ENCODE peak calls at places on chromosomes 13 and 19, in eight cellular contexts. I, C, M, Q, D, B, V and G are unnamed samples. For H3K4me1, H3K36me3 and H3K9me3, the result is how much of the 10 kb centered on the place peaks cover.

GRCh38 chr19:33279430-33280350 is 22.6 kb downstream of the CEBPA start:
- DNase-seq in I (no peak), C (peak), M (no peak), Q (no peak), D (no peak), B (no peak), V (no peak), G (no peak)

GRCh38 chr13:97067342-97067895 is 73.1 kb upstream of the OXGR1 start:
- DNase-seq in I (no peak), C (no peak), M (no peak), Q (no peak), D (no peak), B (no peak), V (no peak), G (no peak)

GRCh38 chr19:28839455-28839854 is 373.5 kb downstream of the UQCRFS1 start:
- DNase-seq in I (no peak), C (no peak), M (no peak), Q (no peak), D (no peak), B (no peak), V (no peak), G (no peak)

GRCh38 chr19:19591133-19591825 is 27.2 kb downstream of the PBX4 start:
- DNase-seq in I (no peak), C (peak), M (no peak), Q (no peak), D (no peak), B (peak), V (no peak), G (no peak)

GRCh38 chr19:2420490-2420889 is 6.9 kb downstream of the TIMM13 start:
- DNase-seq in I (no peak), C (no peak), M (no peak), Q (no peak), D (no peak), B (no peak), V (no peak), G (no peak)

GRCh38 chr19:52585101-52585500 is 15.0 kb downstream of the ZNF701 start:
- DNase-seq in I (no peak), C (no peak), M (no peak), Q (peak), D (no peak), B (no peak), V (no peak), G (no peak)

GRCh38 chr19:13007292-13008045 is 12.2 kb downstream of the NFIX start:
- DNase-seq in I (peak), C (no peak), M (no peak), Q (peak), D (peak), B (peak), V (no peak), G (peak)

GRCh38 chr13:30129411-30129810 is 177.9 kb downstream of the KATNAL1 start:
- DNase-seq in I (no peak), C (no peak), M (no peak), Q (no peak), D (no peak), B (no peak), V (no peak), G (no peak)

GRCh38 chr19:1450735-1451669 is 1.1 kb downstream of the APC2 start:
- DNase-seq in I (no peak), C (no peak), M (no peak), Q (no peak), D (no peak), B (no peak), V (no peak), G (no peak)

GRCh38 chr13:61918841-61919240 is 503.2 kb upstream of the PCDH20 start:
- DNase-seq in I (no peak), C (no peak), M (no peak), Q (no peak), D (no peak), B (no peak), V (no peak), G (no peak)

DNA sequence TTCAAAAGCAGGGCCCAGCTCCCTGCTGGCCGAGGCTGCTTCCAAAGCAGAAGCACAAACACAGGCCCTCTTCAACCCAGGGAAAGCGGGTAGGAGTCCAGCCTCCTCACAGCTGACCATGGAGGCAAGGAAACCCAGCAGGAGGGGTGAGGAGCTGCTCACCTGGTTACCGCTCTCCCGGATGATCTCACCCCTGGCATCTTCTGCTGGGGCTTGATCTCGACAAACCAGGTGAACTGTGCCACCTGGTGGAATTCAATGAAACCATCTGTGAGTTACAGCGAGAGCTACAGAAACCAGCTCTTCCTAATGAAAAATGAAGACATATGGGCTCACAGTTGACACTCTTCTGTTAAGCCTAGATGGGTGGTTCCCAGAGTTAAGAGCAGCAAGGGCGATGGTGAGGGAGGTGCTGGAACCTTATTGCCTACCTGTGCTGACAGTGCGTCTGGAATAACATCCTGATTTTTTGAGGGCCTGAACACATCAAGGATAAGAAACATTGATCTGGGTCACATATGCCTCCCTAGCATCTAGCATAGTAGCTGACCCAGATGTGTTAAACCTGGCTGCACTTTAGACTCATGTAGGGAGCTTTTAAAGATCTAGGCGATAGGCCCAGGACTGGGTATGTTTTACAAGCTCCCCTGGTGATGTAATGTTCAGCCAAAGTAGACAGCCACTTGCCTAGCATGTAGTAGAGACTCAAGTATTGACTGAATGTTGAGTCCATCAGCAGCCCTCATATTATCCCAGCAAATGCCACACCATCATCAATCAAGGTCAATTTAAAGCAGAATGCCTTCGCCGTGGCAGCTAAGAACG is 6.1 kb downstream of the DHRS12 start:
- DNase-seq in I (peak), C (peak), M (no peak), Q (no peak), D (peak), B (peak), V (no peak), G (no peak)
- H3K4me1 ChIP-seq in I (under half), C (under half), M (under half), Q (under half), D (under half), B (under half), V (under half), G (under half)

GRCh38 chr13:99347335-99347878 is 40.2 kb upstream of the GPR183 start:
- DNase-seq in I (no peak), C (no peak), M (no peak), Q (no peak), D (no peak), B (no peak), V (no peak), G (no peak)
- H3K36me3 ChIP-seq in I (under half), C (under half), M (under half), Q (under half), D (half or more), B (half or more), V (under half), G (under half)

GRCh38 chr19:9456018-9456689 is 20.8 kb upstream of the ZNF266 start:
- DNase-seq in I (no peak), C (no peak), M (no peak), Q (no peak), D (no peak), B (no peak), V (no peak), G (no peak)

DNA sequence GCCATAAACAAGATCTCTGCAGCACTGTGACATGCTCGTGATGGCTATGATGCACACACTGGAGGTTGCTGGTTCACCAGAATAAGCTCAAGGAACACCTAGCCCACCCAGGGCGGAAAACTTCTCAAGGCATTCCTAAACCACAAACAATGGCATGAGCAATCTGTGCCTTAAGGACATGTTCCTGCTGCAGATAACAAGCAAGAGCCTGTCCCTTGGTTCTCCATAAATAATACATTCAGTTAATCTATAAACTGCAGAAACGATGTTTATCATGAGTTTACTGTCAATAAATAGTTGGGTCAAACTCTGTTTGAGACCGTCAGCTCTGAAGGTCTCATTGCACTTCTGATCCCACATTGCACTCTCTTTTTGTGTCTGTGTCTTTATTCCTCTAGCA is 18.6 kb upstream of the ZNF266 start:
- DNase-seq in I (no peak), C (no peak), M (no peak), Q (no peak), D (no peak), B (no peak), V (no peak), G (no peak)
- H3K9me3 ChIP-seq in I (half or more), C (under half), M (half or more), Q (half or more), D (half or more), B (half or more), V (under half), G (half or more)

DNA sequence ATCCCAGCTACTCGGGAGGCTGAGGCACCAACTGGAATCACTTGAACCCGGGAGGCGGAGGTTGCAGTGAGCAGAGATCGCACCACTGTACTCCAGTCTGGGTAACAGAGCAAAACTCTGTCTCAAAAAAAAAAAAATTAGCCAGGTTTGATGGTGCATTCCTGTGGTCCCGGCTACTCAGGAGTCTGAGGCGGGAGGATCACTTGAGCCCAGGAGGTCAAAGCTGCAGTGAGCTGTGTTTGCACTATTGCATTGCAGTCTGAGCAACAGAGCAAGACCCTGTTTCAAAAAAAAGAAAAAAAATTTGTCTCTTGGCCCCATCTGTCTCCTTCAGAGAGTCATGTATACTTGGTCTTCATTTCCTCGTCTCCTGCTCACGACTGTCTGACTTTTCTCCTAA is 1.6 kb downstream of the CCDC97 start:
- DNase-seq in I (no peak), C (no peak), M (no peak), Q (no peak), D (no peak), B (no peak), V (no peak), G (no peak)
- H3K4me1 ChIP-seq in I (under half), C (under half), M (under half), Q (under half), D (under half), B (half or more), V (under half), G (under half)

GRCh38 chr19:39385629-39386411 is 5.1 kb downstream of the PAF1 start:
- DNase-seq in I (no peak), C (no peak), M (no peak), Q (no peak), D (no peak), B (no peak), V (no peak), G (no peak)
- H3K36me3 ChIP-seq in I (under half), C (under half), M (half or more), Q (half or more), D (half or more), B (half or more), V (half or more), G (half or more)

DNA sequence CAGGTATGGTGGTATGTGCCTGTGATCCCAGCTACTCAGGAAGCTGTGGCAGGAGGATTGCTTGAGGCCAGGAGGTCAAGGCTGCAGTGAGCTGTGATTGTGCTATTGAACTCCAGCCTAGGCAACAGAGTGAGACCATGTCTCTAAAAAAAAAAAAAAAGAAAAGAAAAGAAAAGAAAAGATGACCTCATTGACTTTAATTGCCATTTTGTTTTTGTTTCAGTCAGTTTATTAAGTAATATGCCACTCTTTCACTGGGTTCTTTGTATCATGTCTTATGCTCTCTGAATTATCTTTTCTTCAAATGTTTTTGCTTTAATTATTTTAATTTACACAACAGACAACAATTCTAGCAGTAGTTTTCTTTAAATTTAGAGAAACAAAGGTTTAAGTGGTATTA is 293.8 kb downstream of the TSHZ3 start:
- DNase-seq in I (no peak), C (no peak), M (no peak), Q (no peak), D (no peak), B (no peak), V (no peak), G (no peak)
- H3K9me3 ChIP-seq in I (under half), C (under half), M (under half), Q (under half), D (under half), B (under half), V (under half), G (under half)

GRCh38 chr19:16366056-16366432 is 41.4 kb downstream of the KLF2 start:
- DNase-seq in I (no peak), C (no peak), M (no peak), Q (no peak), D (no peak), B (no peak), V (no peak), G (no peak)
- H3K4me1 ChIP-seq in I (under half), C (under half), M (under half), Q (under half), D (under half), B (half or more), V (half or more), G (under half)